ENCODE peak calls at places on chromosomes 1 and 21, in nine cellular contexts. One of them, this sample, is unnamed.

GRCh38 chr1:64263856-64264255 is 60.4 kb downstream of the UBE2U start:
- DNase-seq in stimulated activated CD4-positive, alpha-beta T cell treated with anti-CD3 and anti-CD28 coated beads, Interleukin-12 subunit alpha, Interleukin-12 subunit beta, amount 100 ng/mL, for 48 hours: no peak
- DNase-seq in A172: no peak
- DNase-seq in activated CD4-positive, alpha-beta T cell treated with anti-CD3 and anti-CD28 coated beads, Interleukin-2, amount 50 U/mL, for 4 hours: no peak
- DNase-seq in right cardiac atrium: no peak
- DNase-seq in GM13977: no peak
- DNase-seq in natural killer cell treated with Interleukin-12 subunit alpha and Interleukin-12 subunit beta and Interleukin-15 and Interleukin-18, amount 100 ng/mL, for 72 hours: no peak
- DNase-seq in HEK293T: no peak
- DNase-seq in tibial artery: no peak
- DNase-seq in this sample: no peak

GRCh38 chr1:236143104-236143948 is 987 bp downstream of the GPR137B start:
- DNase-seq in stimulated activated CD4-positive, alpha-beta T cell treated with anti-CD3 and anti-CD28 coated beads, Interleukin-12 subunit alpha, Interleukin-12 subunit beta, amount 100 ng/mL, for 48 hours: peak
- DNase-seq in A172: no peak
- DNase-seq in activated CD4-positive, alpha-beta T cell treated with anti-CD3 and anti-CD28 coated beads, Interleukin-2, amount 50 U/mL, for 4 hours: peak
- DNase-seq in right cardiac atrium: no peak
- DNase-seq in GM13977: peak
- DNase-seq in natural killer cell treated with Interleukin-12 subunit alpha and Interleukin-12 subunit beta and Interleukin-15 and Interleukin-18, amount 100 ng/mL, for 72 hours: peak
- DNase-seq in HEK293T: peak
- DNase-seq in tibial artery: no peak
- DNase-seq in this sample: no peak

GRCh38 chr1:82323144-82323543 is 522.4 kb downstream of the ADGRL2 start:
- DNase-seq in stimulated activated CD4-positive, alpha-beta T cell treated with anti-CD3 and anti-CD28 coated beads, Interleukin-12 subunit alpha, Interleukin-12 subunit beta, amount 100 ng/mL, for 48 hours: no peak
- DNase-seq in A172: no peak
- DNase-seq in activated CD4-positive, alpha-beta T cell treated with anti-CD3 and anti-CD28 coated beads, Interleukin-2, amount 50 U/mL, for 4 hours: no peak
- DNase-seq in right cardiac atrium: no peak
- DNase-seq in GM13977: no peak
- DNase-seq in natural killer cell treated with Interleukin-12 subunit alpha and Interleukin-12 subunit beta and Interleukin-15 and Interleukin-18, amount 100 ng/mL, for 72 hours: no peak
- DNase-seq in HEK293T: no peak
- DNase-seq in tibial artery: no peak
- DNase-seq in this sample: no peak

GRCh38 chr1:209335090-209335692 is 248.3 kb upstream of the CAMK1G start:
- DNase-seq in stimulated activated CD4-positive, alpha-beta T cell treated with anti-CD3 and anti-CD28 coated beads, Interleukin-12 subunit alpha, Interleukin-12 subunit beta, amount 100 ng/mL, for 48 hours: no peak
- DNase-seq in A172: peak
- DNase-seq in activated CD4-positive, alpha-beta T cell treated with anti-CD3 and anti-CD28 coated beads, Interleukin-2, amount 50 U/mL, for 4 hours: no peak
- DNase-seq in right cardiac atrium: no peak
- DNase-seq in GM13977: peak
- DNase-seq in natural killer cell treated with Interleukin-12 subunit alpha and Interleukin-12 subunit beta and Interleukin-15 and Interleukin-18, amount 100 ng/mL, for 72 hours: no peak
- DNase-seq in HEK293T: peak
- DNase-seq in tibial artery: no peak
- DNase-seq in this sample: no peak

GRCh38 chr1:2205191-2205952 is 10.8 kb upstream of the FAAP20 start:
- DNase-seq in stimulated activated CD4-positive, alpha-beta T cell treated with anti-CD3 and anti-CD28 coated beads, Interleukin-12 subunit alpha, Interleukin-12 subunit beta, amount 100 ng/mL, for 48 hours: peak
- DNase-seq in A172: peak
- DNase-seq in activated CD4-positive, alpha-beta T cell treated with anti-CD3 and anti-CD28 coated beads, Interleukin-2, amount 50 U/mL, for 4 hours: peak
- DNase-seq in right cardiac atrium: peak
- DNase-seq in GM13977: no peak
- DNase-seq in natural killer cell treated with Interleukin-12 subunit alpha and Interleukin-12 subunit beta and Interleukin-15 and Interleukin-18, amount 100 ng/mL, for 72 hours: peak
- DNase-seq in HEK293T: peak
- DNase-seq in tibial artery: peak
- DNase-seq in this sample: peak

GRCh38 chr1:116769561-116769977 is 15.3 kb downstream of the CD2 start:
- DNase-seq in stimulated activated CD4-positive, alpha-beta T cell treated with anti-CD3 and anti-CD28 coated beads, Interleukin-12 subunit alpha, Interleukin-12 subunit beta, amount 100 ng/mL, for 48 hours: peak
- DNase-seq in A172: peak
- DNase-seq in activated CD4-positive, alpha-beta T cell treated with anti-CD3 and anti-CD28 coated beads, Interleukin-2, amount 50 U/mL, for 4 hours: peak
- DNase-seq in right cardiac atrium: peak
- DNase-seq in GM13977: peak
- DNase-seq in natural killer cell treated with Interleukin-12 subunit alpha and Interleukin-12 subunit beta and Interleukin-15 and Interleukin-18, amount 100 ng/mL, for 72 hours: peak
- DNase-seq in HEK293T: no peak
- DNase-seq in tibial artery: no peak
- DNase-seq in this sample: peak

GRCh38 chr1:153518562-153518961 is 17.2 kb downstream of the S100A6 start:
- DNase-seq in stimulated activated CD4-positive, alpha-beta T cell treated with anti-CD3 and anti-CD28 coated beads, Interleukin-12 subunit alpha, Interleukin-12 subunit beta, amount 100 ng/mL, for 48 hours: no peak
- DNase-seq in A172: no peak
- DNase-seq in activated CD4-positive, alpha-beta T cell treated with anti-CD3 and anti-CD28 coated beads, Interleukin-2, amount 50 U/mL, for 4 hours: no peak
- DNase-seq in right cardiac atrium: no peak
- DNase-seq in GM13977: no peak
- DNase-seq in natural killer cell treated with Interleukin-12 subunit alpha and Interleukin-12 subunit beta and Interleukin-15 and Interleukin-18, amount 100 ng/mL, for 72 hours: no peak
- DNase-seq in HEK293T: no peak
- DNase-seq in tibial artery: no peak
- DNase-seq in this sample: no peak

GRCh38 chr1:226654046-226654445 is 85.0 kb downstream of the ITPKB start:
- DNase-seq in stimulated activated CD4-positive, alpha-beta T cell treated with anti-CD3 and anti-CD28 coated beads, Interleukin-12 subunit alpha, Interleukin-12 subunit beta, amount 100 ng/mL, for 48 hours: no peak
- DNase-seq in A172: peak
- DNase-seq in activated CD4-positive, alpha-beta T cell treated with anti-CD3 and anti-CD28 coated beads, Interleukin-2, amount 50 U/mL, for 4 hours: no peak
- DNase-seq in right cardiac atrium: peak
- DNase-seq in GM13977: no peak
- DNase-seq in natural killer cell treated with Interleukin-12 subunit alpha and Interleukin-12 subunit beta and Interleukin-15 and Interleukin-18, amount 100 ng/mL, for 72 hours: no peak
- DNase-seq in HEK293T: no peak
- DNase-seq in tibial artery: no peak
- DNase-seq in this sample: no peak

GRCh38 chr1:16162163-16162822 is 6.4 kb upstream of the EPHA2 start:
- DNase-seq in stimulated activated CD4-positive, alpha-beta T cell treated with anti-CD3 and anti-CD28 coated beads, Interleukin-12 subunit alpha, Interleukin-12 subunit beta, amount 100 ng/mL, for 48 hours: no peak
- DNase-seq in A172: no peak
- DNase-seq in activated CD4-positive, alpha-beta T cell treated with anti-CD3 and anti-CD28 coated beads, Interleukin-2, amount 50 U/mL, for 4 hours: peak
- DNase-seq in right cardiac atrium: peak
- DNase-seq in GM13977: no peak
- DNase-seq in natural killer cell treated with Interleukin-12 subunit alpha and Interleukin-12 subunit beta and Interleukin-15 and Interleukin-18, amount 100 ng/mL, for 72 hours: no peak
- DNase-seq in HEK293T: no peak
- DNase-seq in tibial artery: no peak
- DNase-seq in this sample: peak

GRCh38 chr1:200699871-200700270 is 30.2 kb upstream of the DDX59 start:
- DNase-seq in stimulated activated CD4-positive, alpha-beta T cell treated with anti-CD3 and anti-CD28 coated beads, Interleukin-12 subunit alpha, Interleukin-12 subunit beta, amount 100 ng/mL, for 48 hours: no peak
- DNase-seq in A172: peak
- DNase-seq in activated CD4-positive, alpha-beta T cell treated with anti-CD3 and anti-CD28 coated beads, Interleukin-2, amount 50 U/mL, for 4 hours: no peak
- DNase-seq in right cardiac atrium: no peak
- DNase-seq in GM13977: no peak
- DNase-seq in natural killer cell treated with Interleukin-12 subunit alpha and Interleukin-12 subunit beta and Interleukin-15 and Interleukin-18, amount 100 ng/mL, for 72 hours: no peak
- DNase-seq in HEK293T: peak
- DNase-seq in tibial artery: no peak
- DNase-seq in this sample: no peak

GRCh38 chr1:58976294-58976693 is 192.4 kb upstream of the JUN start:
- DNase-seq in stimulated activated CD4-positive, alpha-beta T cell treated with anti-CD3 and anti-CD28 coated beads, Interleukin-12 subunit alpha, Interleukin-12 subunit beta, amount 100 ng/mL, for 48 hours: no peak
- DNase-seq in A172: no peak
- DNase-seq in activated CD4-positive, alpha-beta T cell treated with anti-CD3 and anti-CD28 coated beads, Interleukin-2, amount 50 U/mL, for 4 hours: no peak
- DNase-seq in right cardiac atrium: no peak
- DNase-seq in GM13977: no peak
- DNase-seq in natural killer cell treated with Interleukin-12 subunit alpha and Interleukin-12 subunit beta and Interleukin-15 and Interleukin-18, amount 100 ng/mL, for 72 hours: no peak
- DNase-seq in HEK293T: no peak
- DNase-seq in tibial artery: no peak
- DNase-seq in this sample: no peak

GRCh38 chr1:223739366-223740057 is 27.2 kb downstream of the CAPN2 start:
- DNase-seq in stimulated activated CD4-positive, alpha-beta T cell treated with anti-CD3 and anti-CD28 coated beads, Interleukin-12 subunit alpha, Interleukin-12 subunit beta, amount 100 ng/mL, for 48 hours: no peak
- DNase-seq in A172: no peak
- DNase-seq in activated CD4-positive, alpha-beta T cell treated with anti-CD3 and anti-CD28 coated beads, Interleukin-2, amount 50 U/mL, for 4 hours: no peak
- DNase-seq in right cardiac atrium: no peak
- DNase-seq in GM13977: no peak
- DNase-seq in natural killer cell treated with Interleukin-12 subunit alpha and Interleukin-12 subunit beta and Interleukin-15 and Interleukin-18, amount 100 ng/mL, for 72 hours: no peak
- DNase-seq in HEK293T: no peak
- DNase-seq in tibial artery: no peak
- DNase-seq in this sample: no peak

GRCh38 chr1:50774759-50775351 is 185.2 kb downstream of the FAF1 start:
- DNase-seq in stimulated activated CD4-positive, alpha-beta T cell treated with anti-CD3 and anti-CD28 coated beads, Interleukin-12 subunit alpha, Interleukin-12 subunit beta, amount 100 ng/mL, for 48 hours: peak
- DNase-seq in A172: peak
- DNase-seq in activated CD4-positive, alpha-beta T cell treated with anti-CD3 and anti-CD28 coated beads, Interleukin-2, amount 50 U/mL, for 4 hours: no peak
- DNase-seq in right cardiac atrium: no peak
- DNase-seq in GM13977: peak
- DNase-seq in natural killer cell treated with Interleukin-12 subunit alpha and Interleukin-12 subunit beta and Interleukin-15 and Interleukin-18, amount 100 ng/mL, for 72 hours: no peak
- DNase-seq in HEK293T: peak
- DNase-seq in tibial artery: no peak
- DNase-seq in this sample: no peak

GRCh38 chr1:110292327-110292741 is 46.8 kb upstream of the RBM15 start:
- DNase-seq in stimulated activated CD4-positive, alpha-beta T cell treated with anti-CD3 and anti-CD28 coated beads, Interleukin-12 subunit alpha, Interleukin-12 subunit beta, amount 100 ng/mL, for 48 hours: no peak
- DNase-seq in A172: peak
- DNase-seq in activated CD4-positive, alpha-beta T cell treated with anti-CD3 and anti-CD28 coated beads, Interleukin-2, amount 50 U/mL, for 4 hours: no peak
- DNase-seq in right cardiac atrium: no peak
- DNase-seq in GM13977: no peak
- DNase-seq in natural killer cell treated with Interleukin-12 subunit alpha and Interleukin-12 subunit beta and Interleukin-15 and Interleukin-18, amount 100 ng/mL, for 72 hours: no peak
- DNase-seq in HEK293T: peak
- DNase-seq in tibial artery: no peak
- DNase-seq in this sample: no peak

GRCh38 chr1:4801192-4801924 is 146.9 kb downstream of the AJAP1 start:
- DNase-seq in stimulated activated CD4-positive, alpha-beta T cell treated with anti-CD3 and anti-CD28 coated beads, Interleukin-12 subunit alpha, Interleukin-12 subunit beta, amount 100 ng/mL, for 48 hours: no peak
- DNase-seq in A172: no peak
- DNase-seq in activated CD4-positive, alpha-beta T cell treated with anti-CD3 and anti-CD28 coated beads, Interleukin-2, amount 50 U/mL, for 4 hours: no peak
- DNase-seq in right cardiac atrium: peak
- DNase-seq in GM13977: no peak
- DNase-seq in natural killer cell treated with Interleukin-12 subunit alpha and Interleukin-12 subunit beta and Interleukin-15 and Interleukin-18, amount 100 ng/mL, for 72 hours: no peak
- DNase-seq in HEK293T: no peak
- DNase-seq in tibial artery: no peak
- DNase-seq in this sample: no peak

GRCh38 chr21:39612233-39613028 is at the start of gene B3GALT5:
- DNase-seq in stimulated activated CD4-positive, alpha-beta T cell treated with anti-CD3 and anti-CD28 coated beads, Interleukin-12 subunit alpha, Interleukin-12 subunit beta, amount 100 ng/mL, for 48 hours: no peak
- DNase-seq in A172: peak
- DNase-seq in activated CD4-positive, alpha-beta T cell treated with anti-CD3 and anti-CD28 coated beads, Interleukin-2, amount 50 U/mL, for 4 hours: no peak
- DNase-seq in right cardiac atrium: no peak
- DNase-seq in GM13977: no peak
- DNase-seq in natural killer cell treated with Interleukin-12 subunit alpha and Interleukin-12 subunit beta and Interleukin-15 and Interleukin-18, amount 100 ng/mL, for 72 hours: no peak
- DNase-seq in HEK293T: peak
- DNase-seq in tibial artery: no peak
- DNase-seq in this sample: no peak

GRCh38 chr1:6435547-6435946 is 11.0 kb downstream of the ESPN start:
- DNase-seq in stimulated activated CD4-positive, alpha-beta T cell treated with anti-CD3 and anti-CD28 coated beads, Interleukin-12 subunit alpha, Interleukin-12 subunit beta, amount 100 ng/mL, for 48 hours: no peak
- DNase-seq in A172: no peak
- DNase-seq in activated CD4-positive, alpha-beta T cell treated with anti-CD3 and anti-CD28 coated beads, Interleukin-2, amount 50 U/mL, for 4 hours: no peak
- DNase-seq in right cardiac atrium: no peak
- DNase-seq in GM13977: no peak
- DNase-seq in natural killer cell treated with Interleukin-12 subunit alpha and Interleukin-12 subunit beta and Interleukin-15 and Interleukin-18, amount 100 ng/mL, for 72 hours: no peak
- DNase-seq in HEK293T: no peak
- DNase-seq in tibial artery: no peak
- DNase-seq in this sample: no peak

GRCh38 chr1:77539510-77540142 is 142.8 kb downstream of the ZZZ3 start:
- DNase-seq in stimulated activated CD4-positive, alpha-beta T cell treated with anti-CD3 and anti-CD28 coated beads, Interleukin-12 subunit alpha, Interleukin-12 subunit beta, amount 100 ng/mL, for 48 hours: no peak
- DNase-seq in A172: peak
- DNase-seq in activated CD4-positive, alpha-beta T cell treated with anti-CD3 and anti-CD28 coated beads, Interleukin-2, amount 50 U/mL, for 4 hours: no peak
- DNase-seq in right cardiac atrium: peak
- DNase-seq in GM13977: no peak
- DNase-seq in natural killer cell treated with Interleukin-12 subunit alpha and Interleukin-12 subunit beta and Interleukin-15 and Interleukin-18, amount 100 ng/mL, for 72 hours: no peak
- DNase-seq in HEK293T: no peak
- DNase-seq in tibial artery: no peak
- DNase-seq in this sample: no peak

GRCh38 chr1:209326876-209327275 is 256.6 kb upstream of the CAMK1G start:
- DNase-seq in stimulated activated CD4-positive, alpha-beta T cell treated with anti-CD3 and anti-CD28 coated beads, Interleukin-12 subunit alpha, Interleukin-12 subunit beta, amount 100 ng/mL, for 48 hours: no peak
- DNase-seq in A172: no peak
- DNase-seq in activated CD4-positive, alpha-beta T cell treated with anti-CD3 and anti-CD28 coated beads, Interleukin-2, amount 50 U/mL, for 4 hours: no peak
- DNase-seq in right cardiac atrium: no peak
- DNase-seq in GM13977: no peak
- DNase-seq in natural killer cell treated with Interleukin-12 subunit alpha and Interleukin-12 subunit beta and Interleukin-15 and Interleukin-18, amount 100 ng/mL, for 72 hours: no peak
- DNase-seq in HEK293T: no peak
- DNase-seq in tibial artery: no peak
- DNase-seq in this sample: no peak

GRCh38 chr1:43056981-43057391 is 98.3 kb upstream of the SLC2A1 start:
- DNase-seq in stimulated activated CD4-positive, alpha-beta T cell treated with anti-CD3 and anti-CD28 coated beads, Interleukin-12 subunit alpha, Interleukin-12 subunit beta, amount 100 ng/mL, for 48 hours: no peak
- DNase-seq in A172: no peak
- DNase-seq in activated CD4-positive, alpha-beta T cell treated with anti-CD3 and anti-CD28 coated beads, Interleukin-2, amount 50 U/mL, for 4 hours: no peak
- DNase-seq in right cardiac atrium: no peak
- DNase-seq in GM13977: no peak
- DNase-seq in natural killer cell treated with Interleukin-12 subunit alpha and Interleukin-12 subunit beta and Interleukin-15 and Interleukin-18, amount 100 ng/mL, for 72 hours: no peak
- DNase-seq in HEK293T: no peak
- DNase-seq in tibial artery: no peak
- DNase-seq in this sample: no peak

GRCh38 chr21:32372755-32373154 is 20.1 kb downstream of the URB1 start:
- DNase-seq in stimulated activated CD4-positive, alpha-beta T cell treated with anti-CD3 and anti-CD28 coated beads, Interleukin-12 subunit alpha, Interleukin-12 subunit beta, amount 100 ng/mL, for 48 hours: no peak
- DNase-seq in A172: no peak
- DNase-seq in activated CD4-positive, alpha-beta T cell treated with anti-CD3 and anti-CD28 coated beads, Interleukin-2, amount 50 U/mL, for 4 hours: no peak
- DNase-seq in right cardiac atrium: no peak
- DNase-seq in GM13977: no peak
- DNase-seq in natural killer cell treated with Interleukin-12 subunit alpha and Interleukin-12 subunit beta and Interleukin-15 and Interleukin-18, amount 100 ng/mL, for 72 hours: no peak
- DNase-seq in HEK293T: no peak
- DNase-seq in tibial artery: no peak
- DNase-seq in this sample: no peak

GRCh38 chr21:36337099-36337509 is 17.1 kb downstream of the MORC3 start:
- DNase-seq in stimulated activated CD4-positive, alpha-beta T cell treated with anti-CD3 and anti-CD28 coated beads, Interleukin-12 subunit alpha, Interleukin-12 subunit beta, amount 100 ng/mL, for 48 hours: no peak
- DNase-seq in A172: peak
- DNase-seq in activated CD4-positive, alpha-beta T cell treated with anti-CD3 and anti-CD28 coated beads, Interleukin-2, amount 50 U/mL, for 4 hours: no peak
- DNase-seq in right cardiac atrium: no peak
- DNase-seq in GM13977: no peak
- DNase-seq in natural killer cell treated with Interleukin-12 subunit alpha and Interleukin-12 subunit beta and Interleukin-15 and Interleukin-18, amount 100 ng/mL, for 72 hours: no peak
- DNase-seq in HEK293T: no peak
- DNase-seq in tibial artery: no peak
- DNase-seq in this sample: no peak

GRCh38 chr1:246284021-246284420 is 223.1 kb downstream of the SMYD3 start:
- DNase-seq in stimulated activated CD4-positive, alpha-beta T cell treated with anti-CD3 and anti-CD28 coated beads, Interleukin-12 subunit alpha, Interleukin-12 subunit beta, amount 100 ng/mL, for 48 hours: no peak
- DNase-seq in A172: no peak
- DNase-seq in activated CD4-positive, alpha-beta T cell treated with anti-CD3 and anti-CD28 coated beads, Interleukin-2, amount 50 U/mL, for 4 hours: no peak
- DNase-seq in right cardiac atrium: no peak
- DNase-seq in GM13977: no peak
- DNase-seq in natural killer cell treated with Interleukin-12 subunit alpha and Interleukin-12 subunit beta and Interleukin-15 and Interleukin-18, amount 100 ng/mL, for 72 hours: no peak
- DNase-seq in HEK293T: no peak
- DNase-seq in tibial artery: no peak
- DNase-seq in this sample: no peak

GRCh38 chr1:201783572-201783971 is 45.4 kb upstream of the IPO9 start:
- DNase-seq in stimulated activated CD4-positive, alpha-beta T cell treated with anti-CD3 and anti-CD28 coated beads, Interleukin-12 subunit alpha, Interleukin-12 subunit beta, amount 100 ng/mL, for 48 hours: no peak
- DNase-seq in A172: no peak
- DNase-seq in activated CD4-positive, alpha-beta T cell treated with anti-CD3 and anti-CD28 coated beads, Interleukin-2, amount 50 U/mL, for 4 hours: no peak
- DNase-seq in right cardiac atrium: no peak
- DNase-seq in GM13977: no peak
- DNase-seq in natural killer cell treated with Interleukin-12 subunit alpha and Interleukin-12 subunit beta and Interleukin-15 and Interleukin-18, amount 100 ng/mL, for 72 hours: no peak
- DNase-seq in HEK293T: no peak
- DNase-seq in tibial artery: no peak
- DNase-seq in this sample: no peak

This sample was measured in activated T-helper 9 cell treated with anti-CD3 and anti-CD28 coated beads, Interleukin-2, amount 50 U/mL, for 16 hours.